ENCODE peak calls at places on chromosomes 4 and X, in four cellular contexts. F is activated naive CD8-positive, alpha-beta T cell treated with anti-CD3 and anti-CD28 coated beads for 36 hours; Z is testis; M is ecto neural progenitor cell. X is an unnamed sample.

GRCh38 chrX:108245462-108245861 is 153.9 kb downstream of the ATG4A start:
- DNase-seq in F (no peak), M (no peak), Z (no peak), X (no peak)

GRCh38 chrX:69503228-69503834 is 795 bp upstream of the NALF2 start:
- DNase-seq in M (no peak), Z (peak; percentile 49), F (no peak), X (no peak)

GRCh38 chr4:38715076-38715475 is 51.1 kb downstream of the KLF3 start:
- DNase-seq in M (no peak), F (no peak), Z (no peak), X (no peak)

GRCh38 chr4:169250796-169251195 is 20.0 kb downstream of the SH3RF1 start:
- DNase-seq in M (no peak), Z (no peak), F (no peak), X (no peak)

GRCh38 chr4:118738999-118739690 is 54.0 kb downstream of the METTL14 start:
- DNase-seq in Z (no peak), M (no peak), F (no peak), X (no peak)

GRCh38 chrX:41923925-41924693 is 755 bp upstream of the CASK start:
- DNase-seq in F (no peak), M (no peak), Z (peak; percentile 51), X (no peak)

GRCh38 chr4:183633476-183634058 is 25.4 kb downstream of the RWDD4 start:
- DNase-seq in M (no peak), Z (no peak), F (no peak), X (no peak)

GRCh38 chrX:106247162-106247561 is 79.1 kb downstream of the PWWP3B start:
- DNase-seq in M (no peak), F (no peak), Z (no peak), X (no peak)

GRCh38 chr4:46354863-46355262 is 35.1 kb downstream of the GABRA2 start:
- DNase-seq in M (no peak), Z (no peak), F (no peak), X (no peak)

GRCh38 chr4:89173336-89174090 is 62.2 kb downstream of the TIGD2 start:
- DNase-seq in F (no peak), Z (no peak), M (no peak), X (no peak)

GRCh38 chr4:62256469-62256868 is 1056.3 kb downstream of the ADGRL3 start:
- DNase-seq in M (no peak), F (no peak), Z (no peak), X (no peak)